ENCODE peak calls at places on chromosomes 12 and 14, in five cellular contexts. K is neural progenitor cell, P is HepG2, U is PC-3, B is OCI-LY7. A is an unnamed sample.

GRCh38 chr14:78788467-78789360 is 618.5 kb downstream of the NRXN3 start:
- DNase-seq in K (no peak), P (no peak), U (no peak), B (no peak), A (peak; percentile 82)

GRCh38 chr12:68119724-68120211 is 39.8 kb downstream of the IFNG start:
- DNase-seq in K (no peak), P (no peak), U (peak; percentile 9), B (no peak), A (peak; percentile 52)

GRCh38 chr12:108538796-108539195 is 22.2 kb downstream of the SART3 start:
- DNase-seq in K (no peak), P (no peak), U (no peak), B (no peak), A (no peak)

GRCh38 chr12:10554228-10554970 is 48.7 kb downstream of the EIF2S3B start:
- DNase-seq in K (no peak), P (no peak), U (no peak), B (peak; percentile 10), A (no peak)

GRCh38 chr12:53750812-53751335 is 905 bp downstream of the CISTR start:
- DNase-seq in K (peak; percentile 67), P (no peak), U (no peak), B (peak; percentile 66), A (no peak)

GRCh38 chr12:121543786-121544185 is 37.0 kb downstream of the KDM2B start:
- DNase-seq in K (no peak), P (no peak), U (no peak), B (no peak), A (no peak)

GRCh38 chr14:59849371-59850130 is 21.0 kb downstream of the RTN1 start:
- DNase-seq in K (no peak), P (no peak), U (no peak), B (no peak), A (no peak)

GRCh38 chr14:39203659-39204606 is 28.9 kb downstream of the PNN start:
- DNase-seq in K (no peak), P (peak; percentile 70), U (peak; percentile 89), B (no peak), A (peak; percentile 78)

GRCh38 chr12:120119395-120119973 is 2.9 kb upstream of the RAB35 start:
- DNase-seq in K (no peak), P (peak; percentile 36), U (peak; percentile 52), B (peak; percentile 59), A (peak; percentile 36)

GRCh38 chr12:118189761-118190181 is 53.8 kb downstream of the PEBP1 start:
- DNase-seq in K (peak; percentile 59), P (no peak), U (no peak), B (no peak), A (peak; percentile 32)

GRCh38 chr12:90809941-90810340 is 145.0 kb downstream of the CCER1 start:
- DNase-seq in K (no peak), P (no peak), U (peak; percentile 50), B (no peak), A (no peak)

GRCh38 chr14:73241481-73242165 is 4.3 kb downstream of the PAPLN start:
- DNase-seq in K (no peak), P (no peak), U (no peak), B (no peak), A (no peak)

GRCh38 chr12:21831671-21832357 is 57.3 kb upstream of the KCNJ8 start:
- DNase-seq in K (no peak), P (no peak), U (no peak), B (no peak), A (no peak)

GRCh38 chr14:79248771-79249170 is 962.5 kb downstream of the DIO2 start:
- DNase-seq in K (no peak), P (no peak), U (no peak), B (no peak), A (no peak)

GRCh38 chr12:5088586-5089264 is 45.0 kb downstream of the KCNA5 start:
- DNase-seq in K (no peak), P (no peak), U (peak; percentile 34), B (no peak), A (no peak)

GRCh38 chr14:32430326-32430725 is 101.2 kb downstream of the AKAP6 start:
- DNase-seq in K (no peak), P (no peak), U (peak; percentile 85), B (no peak), A (peak; percentile 46)

GRCh38 chr12:34215213-34215892 is 193.1 kb downstream of the ALG10 start:
- DNase-seq in K (no peak), P (no peak), U (no peak), B (no peak), A (no peak)

GRCh38 chr12:104057771-104058197 is 6.5 kb upstream of the HCFC2 start:
- DNase-seq in K (peak; percentile 46), P (no peak), U (peak; percentile 55), B (peak; percentile 37), A (no peak)

GRCh38 chr14:94640721-94641631 is 28.8 kb downstream of the SERPINA3 start:
- DNase-seq in K (no peak), P (no peak), U (no peak), B (no peak), A (peak; percentile 16)

GRCh38 chr12:31749024-31749704 is 20.3 kb upstream of the AMN1 start:
- DNase-seq in K (no peak), P (peak; percentile 99), U (peak; percentile 96), B (peak; percentile 79), A (peak; percentile 100)

GRCh38 chr12:12896261-12896660 is 4.9 kb downstream of the GPRC5A start:
- DNase-seq in K (no peak), P (no peak), U (peak; percentile 74), B (no peak), A (peak; percentile 66)

GRCh38 chr12:116720129-116720528 is 17.7 kb downstream of the SPRING1 start:
- DNase-seq in K (no peak), P (no peak), U (no peak), B (no peak), A (no peak)

GRCh38 chr14:36383674-36384421 is 63.4 kb upstream of the MBIP start:
- DNase-seq in K (no peak), P (no peak), U (no peak), B (no peak), A (peak; percentile 44)

GRCh38 chr12:91804533-91804932 is 341.1 kb downstream of the BTG1 start:
- DNase-seq in K (no peak), P (no peak), U (peak; percentile 39), B (no peak), A (peak; percentile 93)

GRCh38 chr14:92503756-92504491 is 9.7 kb upstream of the RIN3 start:
- DNase-seq in K (no peak), P (peak; percentile 94), U (peak; percentile 95), B (no peak), A (peak; percentile 88)

GRCh38 chr12:106581543-106582263 is 1.1 kb upstream of the RFX4 start:
- DNase-seq in K (peak; percentile 90), P (no peak), U (no peak), B (no peak), A (no peak)

GRCh38 chr12:82687020-82687951 is 580 bp downstream of the TMTC2 start:
- DNase-seq in K (peak; percentile 72), P (no peak), U (peak; percentile 56), B (peak; percentile 73), A (peak; percentile 71)

GRCh38 chr14:36941783-36942521 is 230.5 kb downstream of the SLC25A21 start:
- DNase-seq in K (peak; percentile 76), P (peak; percentile 62), U (peak; percentile 88), B (peak; percentile 52), A (peak; percentile 55)

GRCh38 chr14:67387195-67387594 is 24.8 kb downstream of the PLEK2 start:
- DNase-seq in K (no peak), P (no peak), U (peak; percentile 45), B (no peak), A (peak; percentile 31)

GRCh38 chr14:70045715-70046535 is 142.8 kb downstream of the SLC8A3 start:
- DNase-seq in K (peak; percentile 84), P (peak; percentile 73), U (peak; percentile 82), B (no peak), A (peak; percentile 50)

GRCh38 chr12:107236824-107237467 is 143.6 kb upstream of the CRY1 start:
- DNase-seq in K (no peak), P (no peak), U (peak; percentile 89), B (no peak), A (peak; percentile 92)

GRCh38 chr12:31481415-31481814 is 109.5 kb downstream of the DENND5B start:
- DNase-seq in K (no peak), P (no peak), U (no peak), B (no peak), A (no peak)

GRCh38 chr14:53621986-53622385 is 334.6 kb downstream of the BMP4 start:
- DNase-seq in K (no peak), P (no peak), U (no peak), B (no peak), A (no peak)

GRCh38 chr12:45572114-45572513 is 157.4 kb upstream of the ARID2 start:
- DNase-seq in K (no peak), P (no peak), U (no peak), B (no peak), A (no peak)

GRCh38 chr14:90578283-90578985 is 181.6 kb downstream of the CALM1 start:
- DNase-seq in K (no peak), P (no peak), U (no peak), B (no peak), A (no peak)

GRCh38 chr12:27178251-27178650 is 65.8 kb upstream of the STK38L start:
- DNase-seq in K (no peak), P (no peak), U (no peak), B (no peak), A (no peak)
- H3K4me1 ChIP-seq in K (no peaks in the 10 kb centered on the region), P (no peaks in the 10 kb centered on the region), U (peaks cover 61% of the 10 kb centered on the region), B (no peaks in the 10 kb centered on the region), A (peaks cover 39% of the 10 kb centered on the region)

GRCh38 chr12:123073962-123074801 is 76.7 kb downstream of the PITPNM2 start:
- DNase-seq in K (no peak), P (no peak), U (no peak), B (no peak), A (no peak)

GRCh38 chr12:123071401-123072304 is 79.2 kb downstream of the PITPNM2 start:
- DNase-seq in K (peak; percentile 68), P (no peak), U (no peak), B (no peak), A (no peak)

GRCh38 chr12:123067654-123068053 is 83.2 kb downstream of the PITPNM2 start:
- DNase-seq in K (no peak), P (no peak), U (no peak), B (no peak), A (no peak)

GRCh38 chr12:123069436-123070266 is 81.2 kb downstream of the PITPNM2 start:
- DNase-seq in K (no peak), P (peak; percentile 49), U (no peak), B (no peak), A (no peak)

GRCh38 chr12:123070267-123071081 is 80.4 kb downstream of the PITPNM2 start:
- DNase-seq in K (no peak), P (no peak), U (no peak), B (no peak), A (peak; percentile 54)
- H4K20me1 ChIP-seq in K (no peaks in the 10 kb centered on the region), P (no peaks in the 10 kb centered on the region), U (no peaks in the 10 kb centered on the region), B (no peaks in the 10 kb centered on the region), A (no peaks in the 10 kb centered on the region)

GRCh38 chr14:77065851-77066554 is 32.1 kb upstream of the CIPC start:
- DNase-seq in K (no peak), P (no peak), U (no peak), B (no peak), A (no peak)
- H2AFZ ChIP-seq in K (no peak overlapping the region), P (no peak overlapping the region), U (no peak overlapping the region), B (no peak overlapping the region), A (no peak overlapping the region)

DNA sequence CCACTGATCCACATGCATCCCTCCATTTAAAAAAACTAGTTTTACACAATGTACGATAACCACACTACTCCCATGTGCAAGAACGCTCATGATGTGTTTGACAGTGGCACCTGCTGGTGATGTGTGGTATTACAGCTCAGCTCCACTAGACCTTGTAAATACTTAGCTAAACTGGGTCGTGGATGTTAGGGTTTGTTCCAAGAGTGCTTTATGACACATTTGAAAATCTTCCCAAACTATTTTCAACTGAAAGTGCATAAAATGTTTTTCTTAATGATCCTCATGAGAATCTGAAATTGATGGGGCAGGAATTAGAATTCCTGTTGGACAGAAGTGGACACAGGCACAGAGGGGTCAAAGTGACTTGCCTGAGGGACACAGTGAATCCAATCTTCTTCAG is 99.2 kb downstream of the SCARB1 start:
- DNase-seq in K (no peak), P (no peak), U (peak; percentile 86), B (peak; percentile 42), A (peak; percentile 65)
- H3K4me1 ChIP-seq in K (no peaks in the 10 kb centered on the region), P (peaks cover 17% of the 10 kb centered on the region), U (peaks cover 8% of the 10 kb centered on the region), B (no peaks in the 10 kb centered on the region), A (peaks cover 8% of the 10 kb centered on the region)

A was measured in mammary epithelial cell.